ENCODE peak calls at places on chromosomes 6 and 20, in four cellular contexts. H, W, R and V are unnamed samples. For H3K4me1, H3K27me3 and H3K36me3, the result is how much of the 10 kb centered on the place peaks cover.

GRCh38 chr6:95240514-95240913 is 336.8 kb upstream of the MANEA start:
- DNase-seq in H (no peak), R (no peak), W (no peak), V (no peak)

GRCh38 chr6:39430968-39431523 is 108.5 kb upstream of the KCNK16 start:
- DNase-seq in H (peak), R (no peak), W (no peak), V (no peak)

GRCh38 chr6:95576621-95577316 is 566 bp upstream of the MANEA start:
- DNase-seq in W (no peak), R (no peak), H (no peak), V (peak)

GRCh38 chr6:134980846-134981245 is 30.9 kb upstream of the ALDH8A1 start:
- DNase-seq in W (no peak), R (no peak), H (no peak), V (no peak)

GRCh38 chr20:40992349-40993113 is 36.1 kb upstream of the TOP1 start:
- DNase-seq in R (no peak), W (no peak), H (no peak), V (no peak)

GRCh38 chr6:134674562-134674961 is 275.3 kb downstream of the ALDH8A1 start:
- DNase-seq in H (no peak), R (no peak), W (no peak), V (no peak)

GRCh38 chr6:151317206-151317994 is 74.0 kb downstream of the ZBTB2 start:
- DNase-seq in H (no peak), W (no peak), R (no peak), V (no peak)

GRCh38 chr6:10369896-10370295 is 45.0 kb downstream of the TFAP2A start:
- DNase-seq in R (no peak), W (no peak), H (no peak), V (no peak)

GRCh38 chr6:110996661-110997060 is 14.8 kb downstream of the RPF2 start:
- DNase-seq in W (no peak), R (no peak), H (no peak), V (no peak)

GRCh38 chr6:110990835-110991576 is 9.2 kb downstream of the RPF2 start:
- DNase-seq in H (no peak), R (no peak), W (no peak), V (no peak)
- H3K4me1 ChIP-seq in H (under half), R (under half), W (under half), V (under half)

DNA sequence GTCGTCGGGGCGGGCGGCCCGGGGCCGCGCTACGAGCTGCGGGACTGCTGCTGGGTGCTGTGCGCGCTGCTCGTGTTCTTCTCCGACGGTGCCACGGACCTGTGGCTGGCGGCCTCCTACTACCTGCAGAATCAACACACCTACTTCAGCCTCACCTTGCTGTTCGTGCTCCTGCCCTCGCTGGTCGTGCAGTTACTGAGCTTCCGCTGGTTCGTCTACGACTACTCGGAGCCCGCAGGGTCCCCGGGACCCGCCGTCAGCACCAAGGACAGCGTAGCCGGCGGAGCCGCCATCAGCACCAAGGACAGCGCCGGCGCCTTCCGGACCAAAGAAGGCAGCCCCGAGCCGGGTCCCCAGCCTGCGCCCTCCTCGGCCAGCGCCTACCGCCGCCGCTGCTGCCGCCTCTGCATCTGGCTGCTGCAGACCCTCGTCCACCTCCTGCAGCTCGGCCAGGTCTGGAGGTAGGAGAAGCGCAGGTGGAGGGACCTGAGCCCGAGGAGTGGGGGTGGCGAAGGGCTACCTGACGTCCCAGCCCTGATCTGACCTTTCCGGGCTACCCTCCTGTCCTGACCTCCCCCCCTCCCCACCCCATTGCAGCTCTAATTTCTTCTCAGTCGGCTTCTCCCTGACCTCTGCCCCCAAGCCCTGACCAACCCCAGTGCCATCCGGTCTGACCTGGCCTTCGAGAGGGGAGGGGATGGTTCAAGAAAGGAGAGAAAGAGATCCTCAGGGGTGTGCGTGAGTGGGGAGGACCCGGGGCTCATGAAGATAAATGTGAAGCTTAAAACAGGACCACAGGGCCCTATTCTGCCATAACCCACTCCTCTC is 562 bp downstream of the XKR7 start:
- DNase-seq in R (peak), W (peak), H (peak), V (peak)
- H3K27me3 ChIP-seq in R (under half), W (under half), H (under half), V (under half)

GRCh38 chr20:3864518-3864917 is 17.9 kb downstream of the MAVS start:
- DNase-seq in R (no peak), H (peak), W (no peak), V (no peak)

GRCh38 chr20:3865152-3865886 is 18.7 kb downstream of the MAVS start:
- DNase-seq in R (no peak), H (no peak), W (no peak), V (no peak)

GRCh38 chr20:3863317-3863716 is 16.7 kb downstream of the MAVS start:
- DNase-seq in W (no peak), R (no peak), H (no peak), V (no peak)

GRCh38 chr20:3866464-3866863 is 19.8 kb downstream of the MAVS start:
- DNase-seq in W (no peak), H (no peak), R (no peak), V (no peak)

DNA sequence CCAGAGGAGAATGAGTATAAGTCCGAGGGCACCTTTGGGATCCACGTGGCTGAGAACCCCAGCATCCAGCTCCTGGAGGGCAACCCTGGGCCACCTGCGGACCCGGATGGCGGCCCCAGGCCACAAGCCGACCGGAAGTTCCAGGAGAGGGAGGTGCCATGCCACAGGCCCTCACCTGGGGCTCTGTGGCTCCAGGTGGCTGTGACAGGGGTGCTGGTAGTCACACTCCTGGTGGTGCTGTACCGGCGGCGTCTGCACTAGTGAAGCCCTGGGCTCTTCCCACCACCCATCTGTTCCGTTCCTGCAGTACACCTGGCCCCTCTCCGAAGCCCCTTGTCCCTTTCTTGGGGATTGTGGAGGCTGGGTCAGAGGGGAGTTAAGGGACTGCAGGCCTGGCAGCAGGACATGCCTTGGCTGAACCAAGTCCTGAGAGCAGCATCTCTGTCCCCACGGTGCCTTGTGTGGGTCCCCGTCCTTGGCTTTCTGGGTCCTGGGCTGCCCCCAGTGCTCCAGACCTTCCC is 19.3 kb downstream of the MAVS start:
- DNase-seq in R (no peak), H (no peak), W (no peak), V (no peak)
- H3K36me3 ChIP-seq in R (under half), H (under half), W (under half), V (half or more)

GRCh38 chr20:51541189-51542032 is 1.1 kb downstream of the NFATC2 start:
- DNase-seq in W (peak), R (no peak), H (peak), V (peak)
- H3K4me1 ChIP-seq in W (half or more), R (under half), H (under half), V (half or more)

DNA sequence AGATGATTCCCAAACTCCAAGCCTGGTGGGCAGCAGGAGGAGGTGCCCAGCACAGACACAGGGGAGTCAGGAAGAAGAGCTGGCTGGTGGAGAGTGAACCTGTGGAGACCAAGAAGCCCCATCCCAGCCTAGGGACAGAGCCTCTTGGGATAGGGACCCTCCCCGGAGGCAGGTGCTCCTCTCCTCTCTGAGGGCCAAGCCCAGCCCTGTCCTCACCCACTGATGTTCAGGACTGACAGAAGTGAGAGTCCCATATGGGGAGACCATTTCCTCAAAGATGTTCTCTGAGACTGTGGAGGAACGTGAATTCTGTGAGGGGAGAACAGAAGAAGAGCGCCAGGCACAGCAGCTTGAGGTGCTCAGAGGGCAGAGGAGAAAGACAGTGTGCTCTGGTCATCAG is 2.4 kb upstream of the EBF4 start:
- DNase-seq in R (no peak), W (no peak), H (no peak), V (no peak)
- H3K27me3 ChIP-seq in R (half or more), W (under half), H (under half), V (under half)

GRCh38 chr6:43036712-43037111 is 15.3 kb downstream of the RRP36 start:
- DNase-seq in W (no peak), R (no peak), H (no peak), V (no peak)
- H3K36me3 ChIP-seq in W (under half), R (under half), H (under half), V (under half)

DNA sequence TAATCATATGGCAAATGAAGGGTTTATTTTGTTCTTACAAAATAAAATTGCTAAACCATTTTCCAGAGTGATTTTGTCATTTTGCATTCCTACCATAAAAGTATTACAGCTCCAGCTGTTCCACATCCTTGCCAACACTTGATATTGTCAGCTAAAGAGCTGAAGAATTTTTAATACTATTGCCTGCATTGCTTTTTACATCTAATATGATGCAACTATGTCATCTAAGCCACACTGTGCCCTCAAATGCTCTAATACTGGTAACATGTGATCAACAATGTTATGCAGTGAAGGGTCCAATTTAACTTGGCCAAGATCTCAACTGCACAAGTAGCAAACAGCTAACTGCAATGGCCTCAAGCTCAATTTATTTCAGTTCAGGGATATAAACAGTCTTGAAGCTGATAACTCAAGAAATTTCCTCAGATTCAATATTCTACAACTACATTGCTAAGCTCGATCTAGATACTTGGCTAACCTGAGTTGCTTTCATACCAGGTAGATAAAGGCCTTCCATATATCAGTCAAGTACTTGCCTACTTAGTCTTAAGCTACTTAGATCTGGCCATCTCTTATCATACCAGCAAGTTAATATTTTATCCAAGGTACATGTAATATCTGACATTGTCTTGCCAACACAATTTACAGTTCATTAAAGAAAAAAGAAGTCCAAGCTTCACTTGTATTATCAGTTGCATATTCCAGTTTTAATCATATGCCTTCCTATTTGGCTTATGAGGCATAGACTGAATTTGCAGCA is 17.0 kb downstream of the AKIRIN2 start:
- DNase-seq in W (no peak), H (no peak), R (no peak), V (no peak)
- H3K4me1 ChIP-seq in W (under half), H (under half), R (under half), V (half or more)

DNA sequence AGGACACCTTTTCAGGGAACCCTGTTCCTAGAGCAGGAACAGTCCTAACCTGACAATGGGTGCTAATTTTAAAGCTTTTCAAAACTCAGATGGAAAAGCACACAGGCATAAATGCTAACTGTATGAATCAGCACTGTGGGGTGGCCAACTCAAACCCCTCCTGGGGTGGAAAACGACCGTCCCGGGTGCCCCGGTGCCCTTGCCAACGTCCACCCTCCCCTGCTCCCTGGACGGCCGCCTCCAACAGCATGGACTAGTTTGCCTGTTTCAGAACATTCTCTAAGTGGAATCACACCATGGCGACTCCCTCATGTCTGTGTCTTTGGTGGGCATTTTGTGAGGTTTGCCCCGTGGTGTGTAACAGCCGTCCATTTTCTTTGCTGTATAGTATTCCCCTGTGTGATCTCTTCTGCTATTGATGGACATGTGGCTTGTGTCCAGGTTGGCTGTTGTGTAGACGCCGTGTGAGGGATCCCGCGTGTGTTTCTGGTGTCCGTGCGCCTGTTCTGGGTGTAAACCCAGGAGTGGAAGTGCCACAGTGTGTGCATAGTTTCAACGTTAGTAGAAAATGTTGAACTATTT is 5.8 kb downstream of the COL20A1 start:
- DNase-seq in R (no peak), W (no peak), H (no peak), V (no peak)
- H3K27me3 ChIP-seq in R (under half), W (under half), H (under half), V (under half)

DNA sequence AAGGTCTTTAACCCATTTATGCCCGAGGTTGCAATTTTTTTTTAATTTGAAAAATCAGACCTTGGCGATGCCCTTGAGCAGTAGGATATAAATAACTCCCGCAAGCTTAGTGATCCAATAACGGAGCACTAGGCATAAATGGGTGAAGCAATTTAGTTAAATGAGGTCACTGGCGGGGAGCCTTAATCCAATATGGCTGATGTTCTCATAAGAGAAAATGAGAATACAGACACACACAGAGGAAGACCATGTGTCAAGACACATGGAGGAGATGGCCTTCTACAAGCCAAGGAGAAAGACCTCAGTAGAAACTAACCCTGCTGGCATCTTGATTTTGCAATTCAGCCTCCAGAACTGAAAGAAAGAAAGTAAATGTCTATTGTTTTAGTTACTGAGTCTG is 735 bp downstream of the SIRPG start:
- DNase-seq in H (no peak), R (no peak), W (no peak), V (no peak)
- H3K36me3 ChIP-seq in H (under half), R (under half), W (under half), V (under half)